ENCODE peak calls at places on chromosomes 12 and 14, in five cellular contexts. N, K, G, O and B are unnamed samples.

GRCh38 chr12:80195143-80195726 is 95.9 kb downstream of the OTOGL start:
- DNase-seq in N (no peak), K (no peak), G (peak), O (no peak), B (no peak)

GRCh38 chr12:118749656-118750055 is 231.7 kb upstream of the SRRM4 start:
- DNase-seq in N (no peak), K (no peak), G (no peak), O (no peak), B (no peak)

GRCh38 chr14:106436310-106436905 is 910.0 kb downstream of the TMEM121 start:
- DNase-seq in N (peak), K (no peak), G (peak), O (peak), B (no peak)

GRCh38 chr12:101927042-101927441 is 49.7 kb downstream of the DRAM1 start:
- DNase-seq in N (no peak), K (no peak), G (no peak), O (no peak), B (no peak)

GRCh38 chr12:96198970-96199369 is 4.8 kb downstream of the ELK3 start:
- DNase-seq in N (no peak), K (no peak), G (no peak), O (no peak), B (no peak)

GRCh38 chr12:49079796-49080195 is 10.0 kb upstream of the RHEBL1 start:
- DNase-seq in N (no peak), K (no peak), G (no peak), O (no peak), B (no peak)

GRCh38 chr14:76870146-76870545 is 43.9 kb downstream of the LRRC74A start:
- DNase-seq in N (no peak), K (no peak), G (peak), O (no peak), B (no peak)

GRCh38 chr12:69401940-69402339 is 42.4 kb downstream of the YEATS4 start:
- DNase-seq in N (no peak), K (no peak), G (no peak), O (no peak), B (no peak)

GRCh38 chr12:50127546-50127945 is 15.5 kb downstream of the COX14 start:
- DNase-seq in N (no peak), K (no peak), G (no peak), O (no peak), B (no peak)

GRCh38 chr14:71815110-71815509 is 117.1 kb upstream of the RGS6 start:
- DNase-seq in N (no peak), K (no peak), G (no peak), O (no peak), B (no peak)

GRCh38 chr12:16348435-16349131 is 1.1 kb downstream of the MGST1 start:
- DNase-seq in N (no peak), K (no peak), G (peak), O (no peak), B (no peak)

DNA sequence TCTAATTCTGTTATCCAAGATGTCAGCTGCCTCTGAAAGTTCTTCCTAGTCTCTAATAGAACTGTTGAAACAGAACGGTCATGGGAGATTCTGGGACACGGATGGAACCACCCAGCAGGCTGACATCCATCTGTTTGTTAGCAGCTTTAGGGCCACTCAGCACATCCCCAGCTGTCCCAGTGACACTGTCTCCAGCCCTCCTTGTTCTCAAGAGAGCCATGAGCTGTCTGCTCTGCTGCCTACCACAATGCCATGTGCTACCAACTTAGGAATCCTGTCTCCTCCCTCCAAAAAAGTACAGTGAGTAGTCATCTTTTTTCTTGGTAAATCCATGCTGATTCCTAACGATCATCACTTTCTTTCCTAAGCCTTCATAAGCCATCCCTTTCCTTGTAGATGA is 130.5 kb downstream of the ZFP36L1 start:
- DNase-seq in N (no peak), K (no peak), G (no peak), O (no peak), B (peak)
- H3K27ac ChIP-seq in N (no peak), K (no peak), G (no peak), O (peak), B (peak)

GRCh38 chr12:24795699-24796385 is 153.1 kb downstream of the BCAT1 start:
- DNase-seq in N (no peak), K (no peak), G (no peak), O (no peak), B (no peak)
- H3K4me3 ChIP-seq in N (peak), K (peak), G (no peak), O (peak), B (no peak)

GRCh38 chr14:80941241-80942157 is at the start of gene CEP128:
- DNase-seq in N (peak), K (peak), G (peak), O (peak), B (peak)

GRCh38 chr14:80944861-80945617 is 3.5 kb upstream of the CEP128 start:
- DNase-seq in N (no peak), K (no peak), G (no peak), O (no peak), B (no peak)

GRCh38 chr14:80942158-80942738 is 710 bp upstream of the CEP128 start:
- DNase-seq in N (no peak), K (no peak), G (no peak), O (no peak), B (no peak)

GRCh38 chr14:80940146-80940545 is 1.4 kb downstream of the CEP128 start:
- DNase-seq in N (no peak), K (no peak), G (no peak), O (no peak), B (no peak)
- H3K27ac ChIP-seq in N (no peak), K (no peak), G (no peak), O (no peak), B (no peak)

DNA sequence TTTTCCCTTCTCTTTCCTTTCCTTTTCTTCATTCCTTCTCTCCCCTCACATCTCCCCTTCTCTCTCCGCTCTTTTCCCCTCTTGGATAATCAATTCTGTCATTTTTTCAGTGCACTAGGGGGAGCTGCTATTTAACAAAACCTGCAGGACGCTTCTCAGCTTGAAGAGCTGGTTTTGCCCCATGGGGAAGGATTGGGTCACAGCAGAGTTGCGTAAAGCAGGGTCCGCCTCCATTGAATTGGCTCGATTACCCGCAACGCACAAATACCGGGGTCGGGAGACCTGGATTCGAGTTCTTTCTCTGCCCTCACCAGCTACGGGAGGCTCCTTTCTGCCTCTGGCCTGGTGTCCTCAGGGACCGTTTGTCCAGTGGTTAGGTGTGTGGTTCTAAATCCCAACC is 42.1 kb upstream of the CHGA start:
- DNase-seq in N (no peak), K (no peak), G (peak), O (no peak), B (no peak)
- H3K4me3 ChIP-seq in N (no peak), K (no peak), G (peak), O (no peak), B (no peak)

GRCh38 chr12:94187351-94187750 is 39.0 kb downstream of the PLXNC1 start:
- DNase-seq in N (no peak), K (no peak), G (no peak), O (no peak), B (no peak)
- H3K27ac ChIP-seq in N (no peak), K (no peak), G (no peak), O (no peak), B (peak)

GRCh38 chr12:114701553-114701952 is 17.6 kb upstream of the TBX3 start:
- DNase-seq in N (no peak), K (no peak), G (no peak), O (no peak), B (no peak)

GRCh38 chr12:114703060-114703493 is 19.1 kb upstream of the TBX3 start:
- DNase-seq in N (no peak), K (no peak), G (peak), O (no peak), B (no peak)

GRCh38 chr12:114700392-114701103 is 16.6 kb upstream of the TBX3 start:
- DNase-seq in N (no peak), K (no peak), G (no peak), O (no peak), B (no peak)

GRCh38 chr12:114701104-114701414 is 17.1 kb upstream of the TBX3 start:
- DNase-seq in N (no peak), K (no peak), G (no peak), O (no peak), B (no peak)

DNA sequence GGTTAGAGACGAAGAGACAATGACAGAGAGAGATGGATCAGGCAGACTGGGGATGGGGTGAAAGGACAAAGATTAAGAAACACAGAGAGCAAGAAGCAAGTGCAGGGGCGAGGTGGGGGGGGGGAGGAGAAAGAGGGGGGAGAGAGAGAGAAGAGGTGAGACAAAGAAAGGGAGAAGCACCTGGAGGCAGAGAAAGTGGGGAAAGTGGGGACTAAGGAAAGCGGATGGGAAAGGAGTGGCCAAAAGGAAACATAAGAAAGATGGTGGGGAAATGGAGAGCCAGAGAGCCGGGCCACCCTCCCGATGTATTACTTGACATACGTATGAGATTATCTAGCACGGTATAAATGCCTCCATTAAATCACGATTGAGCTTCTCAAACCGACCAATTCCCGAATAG is 18.5 kb upstream of the TBX3 start:
- DNase-seq in N (no peak), K (no peak), G (no peak), O (no peak), B (no peak)
- H3K4me3 ChIP-seq in N (no peak), K (no peak), G (peak), O (no peak), B (no peak)